ENCODE peak calls at places on chromosomes 2 and 18, in four cellular contexts. D is body of pancreas, S is heart left ventricle, R is upper lobe of left lung. V is an unnamed sample.
A peak's percentile ranks its signal among the peaks of the same experiment; 100 is the strongest.

GRCh38 chr2:174835797-174836255 is 71.6 kb upstream of the CHRNA1 start:
- ATAC-seq in D (no peak), S (no peak), R (no peak), V (no peak)

GRCh38 chr2:38486213-38487026 is 109.3 kb upstream of the ATL2 start:
- ATAC-seq in D (no peak), S (no peak), R (no peak), V (no peak)

GRCh38 chr2:160295519-160296231 is 95.6 kb upstream of the ITGB6 start:
- ATAC-seq in D (no peak), S (no peak), R (no peak), V (no peak)

GRCh38 chr18:58993260-58993659 is 128.6 kb downstream of the ZNF532 start:
- ATAC-seq in D (peak; percentile 82), S (no peak), R (no peak), V (no peak)

GRCh38 chr2:103169856-103170255 is 408.0 kb downstream of the TMEM182 start:
- ATAC-seq in D (no peak), S (no peak), R (no peak), V (no peak)

GRCh38 chr2:133591164-133591563 is 22.9 kb upstream of the NCKAP5 start:
- ATAC-seq in D (peak; percentile 60), S (peak; percentile 88), R (no peak), V (peak; percentile 75)

GRCh38 chr2:30514134-30514860 is 67.3 kb downstream of the LCLAT1 start:
- ATAC-seq in D (no peak), S (peak; percentile 90), R (no peak), V (no peak)

GRCh38 chr2:205166749-205167148 is 515.6 kb upstream of the NRP2 start:
- ATAC-seq in D (no peak), S (no peak), R (no peak), V (no peak)

GRCh38 chr2:85905187-85905666 is 16.4 kb upstream of the ST3GAL5 start:
- ATAC-seq in D (peak; percentile 52), S (peak; percentile 51), R (peak; percentile 61), V (peak; percentile 93)

GRCh38 chr2:49836017-49836416 is 681.7 kb upstream of the FSHR start:
- ATAC-seq in D (no peak), S (no peak), R (no peak), V (no peak)

GRCh38 chr2:95062247-95062646 is 36.7 kb downstream of the MAL start:
- ATAC-seq in D (no peak), S (no peak), R (no peak), V (no peak)

GRCh38 chr18:61892683-61893303 is at the start of gene RNF152:
- ATAC-seq in D (peak; percentile 16), S (no peak), R (peak; percentile 11), V (no peak)

GRCh38 chr2:85873679-85874078 is 15.1 kb downstream of the ST3GAL5 start:
- ATAC-seq in D (no peak), S (no peak), R (no peak), V (no peak)

GRCh38 chr2:8684885-8685696 is 3.2 kb downstream of the ID2 start:
- ATAC-seq in D (peak; percentile 3), S (peak; percentile 3), R (peak; percentile 24), V (peak; percentile 1)
- TF ChIP-seq POLR2A in D (peak; percentile 67), S (no peak), R (peak; percentile 41), V (peak; percentile 30)

GRCh38 chr2:10016001-10016801 is 27.1 kb upstream of the KLF11 start:
- ATAC-seq in D (peak; percentile 16), S (peak; percentile 18), R (no peak), V (no peak)
- TF ChIP-seq POLR2A in D (no peak), S (no peak), R (no peak), V (no peak)

DNA sequence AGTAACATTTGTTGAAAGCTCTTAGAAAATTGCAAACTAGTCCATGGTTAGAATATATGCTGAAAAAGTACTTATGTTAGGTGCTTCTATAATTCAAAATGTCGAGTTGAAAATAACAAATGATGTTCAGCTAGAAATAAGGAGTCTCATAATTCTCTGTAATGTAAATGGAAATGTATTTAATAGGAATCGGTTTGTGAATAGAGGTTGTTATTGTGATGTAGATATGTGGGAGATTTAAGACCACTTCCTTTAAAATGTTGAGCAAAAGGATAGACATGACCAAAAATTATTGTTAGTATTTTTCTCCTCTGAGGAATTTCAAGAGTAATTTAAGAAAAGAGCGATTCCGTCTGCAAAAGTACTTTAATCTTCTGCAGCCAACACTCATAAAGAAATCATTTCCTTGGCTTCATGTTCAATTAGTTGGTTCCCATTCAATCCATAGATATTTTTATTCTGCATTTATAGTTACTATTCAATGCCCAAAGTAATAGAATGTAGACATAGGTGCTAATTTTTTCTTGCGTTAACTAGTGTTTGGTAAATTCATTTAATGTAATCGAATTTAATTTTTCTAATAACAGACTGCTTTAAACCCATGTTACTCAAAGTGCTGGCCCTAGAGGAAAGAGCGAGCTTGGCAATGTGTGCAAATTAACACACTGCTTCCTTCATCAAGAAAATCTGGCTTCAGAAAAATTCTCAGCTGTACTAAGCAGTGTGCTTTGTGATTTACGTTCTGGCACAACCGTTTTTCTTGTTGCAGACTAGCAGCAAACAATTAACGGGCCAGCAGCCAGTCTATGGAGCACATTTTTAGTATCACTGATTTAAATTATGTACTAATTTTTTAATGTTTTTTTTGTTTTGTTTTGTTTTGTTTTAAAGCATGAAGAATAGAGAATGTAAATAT is 32.2 kb downstream of the FN1 start:
- ATAC-seq in D (no peak), S (no peak), R (no peak), V (no peak)
- TF ChIP-seq POLR2A in D (no peak), S (no peak), R (no peak), V (no peak)

DNA sequence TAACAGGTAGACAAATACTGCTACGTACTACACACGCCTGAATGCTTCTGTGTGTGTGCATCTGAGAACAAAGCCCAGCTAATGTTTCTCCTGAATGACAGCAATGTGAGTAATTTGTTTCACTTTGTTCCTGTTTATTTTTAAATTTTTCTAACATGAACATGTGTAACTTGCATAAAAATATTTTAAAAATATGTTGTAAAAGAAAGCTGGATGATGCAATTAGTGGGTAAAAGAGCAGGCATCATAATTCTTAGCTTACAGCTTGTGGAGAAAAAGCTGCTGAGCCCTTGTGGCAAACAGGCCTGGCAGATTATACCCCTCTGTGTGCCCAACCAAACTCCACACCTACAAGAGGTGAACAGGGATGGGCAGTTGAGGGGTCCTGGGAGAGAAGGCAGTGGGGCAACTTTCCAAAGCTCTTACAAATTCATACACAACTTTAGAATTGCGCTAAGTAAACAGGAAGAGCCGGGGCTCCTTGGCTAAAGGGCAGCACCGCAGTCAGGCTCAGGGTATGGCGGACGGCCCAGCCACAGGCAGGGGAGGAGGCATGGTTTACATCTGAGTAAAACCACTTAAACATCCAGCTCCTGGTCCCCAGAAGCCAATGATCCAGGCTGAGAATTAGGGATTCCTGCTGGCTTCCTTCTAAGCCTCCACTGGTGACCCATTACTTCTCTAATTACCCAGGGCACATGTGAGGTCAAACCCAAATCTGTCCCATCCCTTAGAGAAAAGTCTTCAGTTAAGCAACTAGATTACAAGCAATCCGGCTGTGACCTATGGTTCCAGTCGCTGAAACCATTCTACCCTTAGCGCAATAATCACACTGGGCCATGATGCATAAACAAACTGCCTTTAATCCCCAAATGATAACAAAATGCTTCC is 14.0 kb downstream of the PXDN start:
- ATAC-seq in D (peak; percentile 46), S (peak; percentile 29), R (peak; percentile 40), V (peak; percentile 52)
- TF ChIP-seq POLR2A in D (no peak), S (no peak), R (no peak), V (no peak)

GRCh38 chr18:3015203-3015590 is 2.3 kb upstream of the LPIN2 start:
- ATAC-seq in D (no peak), S (no peak), R (peak; percentile 25), V (no peak)

GRCh38 chr18:3014501-3015202 is 1.7 kb upstream of the LPIN2 start:
- ATAC-seq in D (no peak), S (no peak), R (no peak), V (no peak)

GRCh38 chr18:3012306-3012919 is 531 bp downstream of the LPIN2 start:
- ATAC-seq in D (peak; percentile 51), S (peak; percentile 59), R (peak; percentile 60), V (peak; percentile 33)

GRCh38 chr18:3015851-3016250 is 2.9 kb upstream of the LPIN2 start:
- ATAC-seq in D (no peak), S (no peak), R (no peak), V (no peak)

GRCh38 chr18:3012920-3013810 is at the start of gene LPIN2:
- ATAC-seq in D (peak; percentile 92), S (peak; percentile 93), R (peak; percentile 89), V (peak; percentile 94)
- TF ChIP-seq POLR2A in D (peak; percentile 69), S (peak; percentile 63), R (peak; percentile 90), V (peak; percentile 75)

DNA sequence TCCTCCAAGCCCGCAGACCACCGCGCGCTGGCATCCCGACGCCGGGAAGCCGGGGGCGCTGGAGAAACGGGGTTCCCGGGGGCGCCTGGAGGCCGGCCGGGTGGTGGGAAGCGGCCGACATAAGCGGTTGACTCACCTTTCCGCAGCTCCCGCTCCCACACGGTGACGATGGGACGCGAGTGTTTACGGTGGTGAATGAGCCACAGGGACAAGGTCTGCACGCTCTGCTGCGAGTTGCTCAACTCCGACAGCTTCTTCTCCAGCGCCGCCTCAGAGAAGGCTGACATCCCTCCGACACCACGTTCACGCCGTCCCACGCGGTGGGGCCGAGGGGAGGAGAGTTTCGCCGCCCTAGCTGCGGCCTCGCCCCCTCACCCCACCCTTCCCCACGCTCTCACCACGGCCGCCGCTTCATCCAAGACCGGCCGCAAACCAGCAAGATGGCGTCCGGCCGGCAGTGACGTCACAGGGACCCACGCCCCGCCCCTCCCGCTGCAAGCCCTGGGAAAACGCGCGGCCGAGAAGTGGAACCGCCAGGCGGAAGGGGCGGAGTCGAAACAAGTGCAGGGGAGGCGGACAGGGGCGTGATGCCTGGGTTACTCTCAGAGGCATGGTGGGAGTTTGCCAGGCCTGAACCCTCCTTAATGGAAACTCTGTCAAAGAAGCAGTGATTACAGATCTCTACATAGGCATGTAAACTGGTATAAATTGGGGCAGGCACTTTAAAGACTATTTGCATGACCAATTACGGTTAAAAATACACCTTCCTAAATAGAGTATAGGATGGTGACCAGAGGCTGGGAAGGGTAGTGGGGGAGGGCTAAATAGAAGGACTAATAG is at the start of gene RPRD1A:
- ATAC-seq in D (peak; percentile 96), S (peak; percentile 97), R (peak; percentile 98), V (peak; percentile 97)
- TF ChIP-seq POLR2A in D (peak; percentile 77), S (peak; percentile 54), R (peak; percentile 75), V (peak; percentile 40)

GRCh38 chr2:127293758-127294562 is at the start of gene ERCC3:
- ATAC-seq in D (peak; percentile 88), S (peak; percentile 96), R (peak; percentile 97), V (peak; percentile 92)
- TF ChIP-seq POLR2A in D (peak; percentile 65), S (peak; percentile 62), R (peak; percentile 67), V (peak; percentile 69)

DNA sequence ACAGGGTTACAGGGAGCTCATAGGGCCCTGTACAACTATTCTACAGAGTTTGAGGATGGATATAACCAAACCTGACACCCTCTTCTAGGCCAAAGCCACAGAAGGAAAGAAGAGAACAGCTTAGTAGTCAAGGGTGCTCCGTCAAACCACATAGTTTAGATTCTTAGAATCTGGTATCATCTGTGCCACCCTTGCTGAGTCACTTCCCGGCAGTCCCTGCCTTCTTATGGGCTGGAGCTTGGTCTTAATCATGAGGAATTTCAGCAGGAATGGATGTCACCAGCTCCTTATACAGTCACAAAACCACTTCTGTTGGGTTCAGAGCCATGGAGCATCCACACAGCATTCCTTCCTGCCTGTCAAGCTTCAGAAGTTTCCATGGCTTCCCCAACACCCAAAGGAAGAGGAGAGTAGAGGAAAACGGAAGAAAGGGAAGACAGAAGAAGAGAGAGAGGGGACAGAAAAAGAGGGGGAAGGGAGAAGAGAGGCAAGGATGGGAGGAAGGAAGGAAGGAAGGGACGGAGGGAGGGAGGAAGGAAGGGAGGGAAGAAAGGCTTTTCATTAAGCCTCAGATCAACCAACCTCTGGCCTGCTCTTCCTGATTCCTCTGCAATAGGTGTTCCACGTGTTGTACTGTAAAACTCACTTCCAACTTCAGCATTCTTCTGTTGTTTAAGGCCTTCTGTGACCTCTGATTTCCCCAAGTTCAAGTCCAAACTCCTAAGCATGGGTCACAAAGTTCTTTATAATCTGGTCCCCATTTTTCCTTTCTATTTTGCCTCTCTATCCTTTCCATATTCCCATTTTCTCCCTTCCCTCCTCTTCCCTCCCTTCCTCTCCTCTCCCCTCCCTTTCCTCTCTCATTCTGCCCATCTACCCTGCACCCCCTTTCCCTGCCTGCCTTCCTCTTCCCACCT is 246.1 kb upstream of the TNP1 start:
- ATAC-seq in D (no peak), S (no peak), R (peak; percentile 45), V (peak; percentile 39)
- TF ChIP-seq POLR2A in D (no peak), S (no peak), R (no peak), V (no peak)

V was measured in gastroesophageal sphincter.